ENCODE peak calls at places on chromosomes 2 and 18, in ten cellular contexts. Z is ovary, S is heart right ventricle, C is uterus, K is body of pancreas, I is upper lobe of right lung, O is right lobe of liver, M is breast epithelium, H is heart left ventricle, J is HCT116. W is an unnamed sample.

GRCh38 chr18:14944838-14945237 is 196.9 kb downstream of the ANKRD30B start:
- DNase-seq in Z (no peak), S (no peak), C (no peak), K (no peak), I (no peak), O (no peak), M (no peak), H (no peak), J (no peak), W (no peak)

GRCh38 chr2:50782543-50782942 is 249.4 kb downstream of the NRXN1 start:
- DNase-seq in Z (no peak), S (no peak), C (no peak), K (no peak), I (no peak), O (no peak), M (no peak), H (no peak), J (no peak), W (no peak)

GRCh38 chr2:134087371-134087921 is 166.4 kb upstream of the MGAT5 start:
- DNase-seq in Z (no peak), S (no peak), C (no peak), K (peak), I (no peak), O (no peak), M (no peak), H (no peak), J (no peak), W (no peak)

GRCh38 chr2:99864561-99865216 is 277.7 kb downstream of the AFF3 start:
- DNase-seq in Z (no peak), S (peak), C (no peak), K (peak), I (no peak), O (peak), M (no peak), H (no peak), J (no peak), W (no peak)

GRCh38 chr18:63708650-63709049 is 5.9 kb downstream of the SERPINB11 start:
- DNase-seq in Z (no peak), S (no peak), C (no peak), K (no peak), I (no peak), O (no peak), M (no peak), H (no peak), J (no peak), W (no peak)

GRCh38 chr2:240640939-240641338 is 15.7 kb downstream of the GPR35 start:
- DNase-seq in Z (no peak), S (no peak), C (no peak), K (peak), I (peak), O (peak), M (no peak), H (peak), J (peak), W (no peak)

GRCh38 chr2:207103132-207103531 is 62.6 kb downstream of the KLF7 start:
- DNase-seq in Z (no peak), S (no peak), C (no peak), K (no peak), I (no peak), O (no peak), M (no peak), H (no peak), J (no peak), W (no peak)

GRCh38 chr2:229520582-229521221 is 193.7 kb downstream of the DNER start:
- DNase-seq in Z (peak), S (no peak), C (peak), K (no peak), I (no peak), O (no peak), M (no peak), H (no peak), J (no peak), W (no peak)

GRCh38 chr2:74554821-74555531 is 456 bp downstream of the DOK1 start:
- DNase-seq in Z (peak), S (peak), C (peak), K (peak), I (peak), O (peak), M (no peak), H (peak), J (no peak), W (no peak)

GRCh38 chr2:175055993-175056392 is 50.8 kb upstream of the CHN1 start:
- DNase-seq in Z (no peak), S (no peak), C (no peak), K (no peak), I (no peak), O (no peak), M (no peak), H (no peak), J (no peak), W (no peak)

GRCh38 chr2:242085941-242086621 is 216.6 kb downstream of the RTP5 start:
- DNase-seq in Z (no peak), S (peak), C (no peak), K (peak), I (peak), O (peak), M (no peak), H (peak), J (no peak), W (no peak)

GRCh38 chr2:8862230-8862629 is 24.8 kb upstream of the KIDINS220 start:
- DNase-seq in Z (no peak), S (no peak), C (no peak), K (no peak), I (peak), O (no peak), M (no peak), H (no peak), J (no peak), W (no peak)

GRCh38 chr2:236395067-236395466 is 130.9 kb upstream of the ASB18 start:
- DNase-seq in Z (no peak), S (no peak), C (no peak), K (no peak), I (no peak), O (no peak), M (no peak), H (no peak), J (no peak), W (no peak)

GRCh38 chr18:42074704-42075103 is 119.7 kb downstream of the PIK3C3 start:
- DNase-seq in Z (no peak), S (no peak), C (no peak), K (no peak), I (no peak), O (no peak), M (no peak), H (no peak), J (no peak), W (no peak)

DNA sequence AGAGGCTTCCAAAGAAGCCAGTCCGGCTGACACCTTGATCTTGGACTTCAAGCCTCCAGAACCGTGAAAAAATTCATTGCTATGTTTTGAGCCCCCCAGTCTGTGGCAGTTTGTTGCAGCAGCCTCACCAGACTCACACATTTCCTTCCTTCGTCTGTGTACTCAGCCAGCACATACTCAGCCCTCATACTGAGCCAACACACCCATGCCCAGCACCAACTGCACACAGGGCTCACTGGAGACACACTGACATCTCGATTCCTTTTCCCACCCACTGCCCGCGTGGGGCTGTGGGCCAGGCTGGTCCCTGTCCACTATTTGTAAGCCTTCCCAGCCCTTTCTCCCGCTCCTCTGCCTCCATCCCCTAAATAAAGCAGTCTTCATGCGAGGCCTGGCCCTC is 24.1 kb upstream of the NMUR1 start:
- DNase-seq in Z (no peak), S (no peak), C (no peak), K (no peak), I (no peak), O (no peak), M (no peak), H (no peak), J (no peak), W (no peak)
- H3K27ac ChIP-seq in Z (peak), S (peak), C (peak), K (no peak), I (peak), O (peak), M (peak), H (peak), J (no peak), W (no peak)

GRCh38 chr2:113072584-113072983 is 4.8 kb downstream of the IL1F10 start:
- DNase-seq in Z (no peak), S (no peak), C (no peak), K (no peak), I (no peak), O (no peak), M (no peak), H (no peak), J (no peak), W (no peak)

GRCh38 chr2:113073325-113073834 is 5.6 kb downstream of the IL1F10 start:
- DNase-seq in Z (no peak), S (no peak), C (no peak), K (no peak), I (no peak), O (no peak), M (no peak), H (no peak), J (no peak), W (no peak)

GRCh38 chr2:113068706-113069485 is 1.1 kb downstream of the IL1F10 start:
- DNase-seq in Z (no peak), S (no peak), C (no peak), K (no peak), I (no peak), O (no peak), M (no peak), H (no peak), J (no peak), W (no peak)

GRCh38 chr2:113069676-113070605 is 2.2 kb downstream of the IL1F10 start:
- DNase-seq in Z (no peak), S (no peak), C (no peak), K (no peak), I (no peak), O (no peak), M (no peak), H (no peak), J (no peak), W (no peak)

GRCh38 chr2:113070606-113070975 is 2.8 kb downstream of the IL1F10 start:
- DNase-seq in Z (no peak), S (no peak), C (no peak), K (no peak), I (no peak), O (no peak), M (no peak), H (no peak), J (no peak), W (no peak)
- H3K27ac ChIP-seq in Z (no peak), S (no peak), C (no peak), K (no peak), I (no peak), O (no peak), M (no peak), H (no peak), J (no peak), W (no peak)

GRCh38 chr18:49853436-49853835 is 40.1 kb upstream of the ACAA2 start:
- DNase-seq in Z (no peak), S (no peak), C (no peak), K (no peak), I (no peak), O (no peak), M (no peak), H (no peak), J (no peak), W (no peak)
- H3K27ac ChIP-seq in Z (no peak), S (no peak), C (no peak), K (no peak), I (no peak), O (no peak), M (no peak), H (no peak), J (no peak), W (no peak)

DNA sequence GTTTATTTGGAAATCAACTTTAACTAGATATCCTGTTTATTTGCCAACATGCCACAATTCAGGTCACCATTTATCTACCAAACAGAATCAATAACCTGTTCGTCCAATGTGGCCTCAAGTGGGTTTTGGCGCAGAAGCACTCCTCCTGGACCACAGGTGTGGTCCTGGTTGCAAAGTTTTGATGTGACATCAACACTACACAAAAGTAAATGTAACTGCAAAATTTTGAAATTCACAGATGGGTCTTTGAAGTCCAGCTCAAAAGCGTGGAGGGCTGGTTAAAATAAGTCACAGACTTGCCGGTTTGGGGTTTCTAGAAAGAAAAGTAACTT is 474 bp upstream of the GCA start:
- DNase-seq in Z (no peak), S (no peak), C (no peak), K (no peak), I (no peak), O (no peak), M (no peak), H (no peak), J (no peak), W (no peak)
- H3K27ac ChIP-seq in Z (no peak), S (peak), C (no peak), K (no peak), I (no peak), O (no peak), M (peak), H (no peak), J (no peak), W (no peak)

DNA sequence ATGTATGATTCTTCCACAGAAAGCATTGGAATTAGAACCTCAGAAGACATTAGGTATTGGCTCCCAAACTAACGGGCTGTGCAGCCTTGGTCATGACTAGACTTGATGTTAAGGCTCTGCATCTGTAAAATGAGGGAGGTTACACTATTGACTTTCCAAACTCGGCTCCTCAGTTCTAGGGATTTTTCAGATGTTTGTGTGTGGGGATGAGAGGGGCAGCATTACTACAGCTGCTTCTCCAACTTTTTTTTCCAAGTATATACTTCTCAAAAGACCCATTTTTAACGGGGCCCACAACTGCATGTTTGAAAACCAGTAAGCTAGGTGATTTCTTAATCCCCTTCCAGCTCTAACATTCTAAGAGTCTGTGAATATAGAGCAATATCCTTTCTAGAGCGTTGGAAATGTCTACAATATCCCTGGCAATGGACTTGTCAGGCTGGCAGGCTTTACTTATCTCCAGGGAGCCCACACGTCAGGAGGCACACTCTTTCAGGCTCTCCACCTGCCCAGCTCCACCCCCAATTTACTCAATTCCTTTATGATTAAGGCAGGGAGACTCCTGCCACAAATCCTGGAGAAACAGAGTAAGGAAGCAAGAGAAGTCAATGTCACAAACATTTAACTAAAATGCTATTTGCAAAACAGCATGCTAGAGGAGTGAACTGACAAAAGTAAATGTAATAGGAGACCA is 842 bp upstream of the MPV17 start:
- DNase-seq in Z (no peak), S (no peak), C (no peak), K (peak), I (no peak), O (no peak), M (no peak), H (no peak), J (no peak), W (no peak)
- H3K27ac ChIP-seq in Z (peak), S (peak), C (peak), K (peak), I (peak), O (peak), M (peak), H (peak), J (peak), W (peak)

GRCh38 chr2:167401309-167401708 is 513.0 kb downstream of the XIRP2 start:
- DNase-seq in Z (no peak), S (no peak), C (no peak), K (no peak), I (no peak), O (no peak), M (no peak), H (no peak), J (no peak), W (no peak)

GRCh38 chr2:167406558-167406957 is 518.3 kb downstream of the XIRP2 start:
- DNase-seq in Z (no peak), S (no peak), C (no peak), K (no peak), I (no peak), O (no peak), M (no peak), H (no peak), J (no peak), W (no peak)

GRCh38 chr2:167404896-167405295 is 516.6 kb downstream of the XIRP2 start:
- DNase-seq in Z (no peak), S (no peak), C (no peak), K (no peak), I (no peak), O (no peak), M (no peak), H (no peak), J (no peak), W (no peak)
- H3K27ac ChIP-seq in Z (no peak), S (no peak), C (no peak), K (no peak), I (no peak), O (no peak), M (no peak), H (no peak), J (no peak), W (no peak)

DNA sequence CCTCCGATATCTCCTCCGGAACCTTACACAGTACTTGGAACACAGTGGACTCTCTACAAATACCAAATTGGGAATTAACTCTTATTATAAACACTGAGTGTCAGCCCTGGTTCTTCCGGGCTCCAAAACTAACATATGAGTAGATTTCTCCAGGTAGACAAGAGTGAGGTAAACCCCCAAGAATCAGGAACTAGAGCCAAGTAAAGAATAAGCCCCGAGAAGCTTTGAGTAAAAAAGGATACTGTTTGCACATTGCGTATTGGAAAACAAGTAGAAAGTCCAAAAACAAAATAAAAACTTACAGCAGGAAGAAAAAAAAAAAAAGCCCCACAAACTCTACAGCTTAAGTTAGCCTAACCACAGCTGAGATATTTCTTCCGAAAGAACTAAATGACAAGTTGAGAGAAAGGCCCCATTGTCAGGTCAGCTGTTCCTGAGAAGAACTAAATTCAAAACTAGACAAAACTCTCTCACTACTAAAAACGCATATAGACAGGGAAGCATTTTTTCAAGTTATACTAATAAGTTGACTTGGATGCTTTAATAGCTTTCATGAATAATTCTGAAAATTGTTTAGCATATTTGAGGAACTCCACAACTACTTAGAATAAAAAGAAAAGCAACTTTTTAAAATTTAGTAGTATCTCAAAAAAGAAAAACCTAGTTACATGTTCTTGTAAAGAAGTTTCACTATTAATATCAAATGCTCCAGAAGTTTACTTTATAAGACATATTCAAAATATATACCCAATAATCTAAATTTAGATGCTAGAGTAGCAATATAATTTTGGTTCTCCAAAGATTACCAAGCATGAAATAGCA is 4.3 kb upstream of the HAAO start:
- DNase-seq in Z (no peak), S (no peak), C (no peak), K (no peak), I (no peak), O (no peak), M (no peak), H (no peak), J (no peak), W (no peak)
- H3K27ac ChIP-seq in Z (peak), S (peak), C (no peak), K (peak), I (no peak), O (no peak), M (no peak), H (peak), J (no peak), W (no peak)

DNA sequence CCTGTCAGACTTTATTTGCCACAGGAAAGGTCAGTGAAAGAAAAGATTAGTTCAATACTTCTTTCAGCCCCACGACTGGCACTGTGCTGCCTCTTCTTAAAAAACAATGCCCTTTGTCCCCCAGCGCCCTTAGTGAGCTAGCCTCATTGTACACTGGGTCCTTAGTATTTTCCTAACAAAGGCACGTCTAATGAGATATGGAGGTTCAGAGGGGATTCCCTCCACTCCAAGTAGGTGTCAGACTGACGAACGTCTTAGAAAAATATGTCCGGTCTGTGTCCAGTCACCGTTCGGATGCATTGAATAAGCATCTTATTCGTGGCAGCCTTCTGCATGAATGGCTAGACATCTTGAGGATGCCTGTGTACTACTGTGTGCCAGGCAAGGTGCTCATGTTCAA is 1.1 kb downstream of the FECH start:
- DNase-seq in Z (no peak), S (no peak), C (no peak), K (no peak), I (no peak), O (no peak), M (no peak), H (no peak), J (no peak), W (no peak)
- H3K27ac ChIP-seq in Z (no peak), S (no peak), C (no peak), K (no peak), I (no peak), O (no peak), M (no peak), H (no peak), J (no peak), W (peak)

DNA sequence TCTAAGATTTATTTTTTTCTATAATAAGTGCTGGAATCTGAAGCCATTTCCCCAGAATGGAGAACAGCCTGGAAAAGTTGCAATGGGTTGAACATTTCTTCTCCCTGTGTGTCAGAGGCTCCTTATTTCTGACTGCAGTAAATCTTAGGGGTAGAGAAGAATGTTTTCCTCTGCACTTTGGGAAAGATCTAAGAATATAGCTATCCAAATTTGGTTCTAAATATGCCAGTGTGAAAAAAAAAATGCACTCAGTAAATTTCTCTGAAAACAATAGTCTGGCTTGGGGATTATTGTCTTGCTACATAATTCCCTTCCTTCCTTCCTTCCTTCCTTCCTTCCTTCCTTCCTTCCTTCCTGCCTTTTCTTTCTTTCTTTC is 19.7 kb upstream of the CYRIA start:
- DNase-seq in Z (no peak), S (no peak), C (no peak), K (no peak), I (no peak), O (no peak), M (no peak), H (no peak), J (no peak), W (no peak)
- H3K27ac ChIP-seq in Z (no peak), S (no peak), C (no peak), K (no peak), I (no peak), O (no peak), M (no peak), H (no peak), J (no peak), W (no peak)